ENCODE peak calls at places on chromosomes 1 and 21, in five cellular contexts. T, P, I, G and Q are unnamed samples.

GRCh38 chr21:32048353-32048752 is 175.5 kb downstream of the HUNK start:
- DNase-seq in T (no peak), P (no peak), I (no peak), G (no peak), Q (no peak)

GRCh38 chr1:223326776-223327175 is 37.2 kb downstream of the SUSD4 start:
- DNase-seq in T (no peak), P (no peak), I (no peak), G (no peak), Q (no peak)

GRCh38 chr1:61226791-61227567 is 144.6 kb downstream of the NFIA start:
- DNase-seq in T (no peak), P (no peak), I (peak; percentile 70), G (no peak), Q (no peak)

GRCh38 chr1:21491483-21492170 is 17.6 kb upstream of the ALPL start:
- DNase-seq in T (no peak), P (no peak), I (no peak), G (no peak), Q (no peak)

GRCh38 chr1:153598309-153599172 is 14.4 kb downstream of the S100A16 start:
- DNase-seq in T (no peak), P (no peak), I (no peak), G (no peak), Q (peak; percentile 71)

GRCh38 chr1:11784993-11785769 is 20.6 kb downstream of the MTHFR start:
- DNase-seq in T (no peak), P (peak; percentile 88), I (peak; percentile 74), G (no peak), Q (no peak)

GRCh38 chr1:55720243-55720642 is 505.1 kb upstream of the USP24 start:
- DNase-seq in T (no peak), P (peak; percentile 71), I (peak; percentile 12), G (no peak), Q (no peak)

GRCh38 chr1:17874665-17875064 is 119.5 kb downstream of the ACTL8 start:
- DNase-seq in T (no peak), P (peak; percentile 36), I (no peak), G (no peak), Q (no peak)

GRCh38 chr1:164636744-164637143 is 77.8 kb downstream of the PBX1 start:
- DNase-seq in T (no peak), P (no peak), I (no peak), G (no peak), Q (no peak)

GRCh38 chr1:160795951-160796383 is at the start of gene LY9:
- DNase-seq in T (no peak), P (no peak), I (no peak), G (no peak), Q (no peak)

GRCh38 chr1:39115271-39116110 is 89.0 kb upstream of the MACF1 start:
- DNase-seq in T (no peak), P (no peak), I (no peak), G (no peak), Q (no peak)

GRCh38 chr1:63532727-63533126 is 9.4 kb downstream of the EFCAB7 start:
- DNase-seq in T (no peak), P (no peak), I (no peak), G (no peak), Q (no peak)

GRCh38 chr1:185058886-185059285 is 13.5 kb downstream of the RNF2 start:
- DNase-seq in T (no peak), P (no peak), I (no peak), G (no peak), Q (no peak)

GRCh38 chr1:201267481-201268229 is 15.7 kb upstream of the PKP1 start:
- DNase-seq in T (peak; percentile 60), P (no peak), I (no peak), G (no peak), Q (no peak)

GRCh38 chr1:210360852-210361477 is 32.3 kb downstream of the HHAT start:
- DNase-seq in T (no peak), P (no peak), I (no peak), G (no peak), Q (no peak)

GRCh38 chr1:160161965-160162705 is 10.7 kb downstream of the ATP1A4 start:
- DNase-seq in T (no peak), P (no peak), I (no peak), G (no peak), Q (no peak)

GRCh38 chr1:234583755-234584430 is 26.1 kb downstream of the IRF2BP2 start:
- DNase-seq in T (no peak), P (no peak), I (peak; percentile 40), G (no peak), Q (no peak)

GRCh38 chr1:223417903-223418663 is 24.9 kb downstream of the CCDC185 start:
- DNase-seq in T (no peak), P (no peak), I (no peak), G (no peak), Q (no peak)

GRCh38 chr1:78543941-78544630 is 53.3 kb downstream of the PTGFR start:
- DNase-seq in T (no peak), P (no peak), I (no peak), G (no peak), Q (peak; percentile 62)

GRCh38 chr1:116853680-116854191 is 56.0 kb upstream of the PTGFRN start:
- DNase-seq in T (peak; percentile 88), P (no peak), I (peak; percentile 72), G (no peak), Q (peak; percentile 84)

GRCh38 chr1:109579496-109579895 is 31.1 kb downstream of the GNAI3 start:
- DNase-seq in T (no peak), P (no peak), I (no peak), G (no peak), Q (no peak)

GRCh38 chr1:76764638-76765572 is 102.4 kb upstream of the ST6GALNAC5 start:
- DNase-seq in T (no peak), P (no peak), I (no peak), G (no peak), Q (no peak)

GRCh38 chr21:15631342-15631741 is 98.4 kb upstream of the USP25 start:
- DNase-seq in T (peak; percentile 32), P (no peak), I (no peak), G (no peak), Q (peak; percentile 52)

GRCh38 chr1:90133133-90133532 is 138.2 kb downstream of the ZNF326 start:
- DNase-seq in T (no peak), P (no peak), I (peak; percentile 22), G (no peak), Q (peak; percentile 12)
- TF ChIP-seq CTCF in T (peak; percentile 61), P (peak; percentile 49), I (peak; percentile 41), G (peak; percentile 52), Q (peak; percentile 31)

GRCh38 chr1:155499263-155499662 is 63.3 kb downstream of the ASH1L start:
- DNase-seq in T (no peak), P (no peak), I (no peak), G (no peak), Q (no peak)
- H3K4me3 ChIP-seq in T (no peak overlapping the region), P (no peak overlapping the region), I (no peak overlapping the region), G (no peak overlapping the region), Q (no peak overlapping the region)

DNA sequence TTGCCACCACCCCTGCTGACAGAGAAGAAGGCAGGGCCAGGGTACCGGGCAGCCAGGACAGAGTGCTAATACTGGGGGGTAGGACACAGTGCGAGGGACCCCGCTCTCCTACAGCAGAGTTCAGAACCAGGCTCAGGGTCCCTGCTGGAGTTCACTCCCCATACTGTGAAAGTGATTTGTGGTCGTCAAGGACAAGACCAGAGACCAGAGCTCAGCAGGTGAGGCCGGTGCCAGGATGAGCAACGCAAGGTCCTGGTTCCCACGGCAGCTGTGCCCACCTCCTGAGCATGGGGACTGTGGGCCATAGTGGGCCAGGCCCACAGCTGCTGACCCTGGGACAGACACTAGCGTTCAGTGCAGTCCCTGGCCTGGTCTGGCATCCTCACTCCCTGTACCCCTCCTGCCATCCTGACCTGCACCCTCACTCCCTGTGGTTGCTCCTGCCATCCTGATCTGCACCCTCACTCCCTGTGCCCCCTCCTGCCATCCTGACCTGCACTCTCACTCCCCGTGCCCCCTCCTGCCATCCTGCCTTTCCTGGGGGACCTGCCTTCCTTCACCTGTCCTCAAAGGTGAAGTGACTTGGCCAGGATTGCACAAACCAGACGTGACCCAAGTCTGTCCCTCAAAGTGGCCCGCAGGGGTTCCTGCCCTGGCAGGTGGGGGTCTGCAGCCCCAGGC is 13.8 kb upstream of the PTTG1IP start:
- DNase-seq in T (no peak), P (no peak), I (no peak), G (no peak), Q (no peak)
- TF ChIP-seq CTCF in T (no peak), P (no peak), I (no peak), G (no peak), Q (no peak)

GRCh38 chr1:42820813-42821212 is 3.6 kb upstream of the SVBP start:
- DNase-seq in T (no peak), P (no peak), I (no peak), G (no peak), Q (no peak)

GRCh38 chr1:42815938-42816599 is 853 bp upstream of the ERMAP start:
- DNase-seq in T (no peak), P (no peak), I (no peak), G (no peak), Q (no peak)

GRCh38 chr1:42816600-42817439 is at the start of the genes ERMAP and SVBP:
- DNase-seq in T (no peak), P (peak; percentile 97), I (peak; percentile 95), G (peak; percentile 65), Q (peak; percentile 36)

GRCh38 chr1:42817976-42818375 is 779 bp upstream of the SVBP start:
- DNase-seq in T (no peak), P (no peak), I (no peak), G (no peak), Q (no peak)

GRCh38 chr1:42817440-42817767 is 207 bp upstream of the SVBP start:
- DNase-seq in T (no peak), P (no peak), I (no peak), G (no peak), Q (no peak)
- H3K4me3 ChIP-seq in T (peak overlapping the region; percentile 50), P (peak overlapping the region; percentile 76), I (peak overlapping the region; percentile 62), G (peak overlapping the region; percentile 97), Q (peak overlapping the region; percentile 59)

DNA sequence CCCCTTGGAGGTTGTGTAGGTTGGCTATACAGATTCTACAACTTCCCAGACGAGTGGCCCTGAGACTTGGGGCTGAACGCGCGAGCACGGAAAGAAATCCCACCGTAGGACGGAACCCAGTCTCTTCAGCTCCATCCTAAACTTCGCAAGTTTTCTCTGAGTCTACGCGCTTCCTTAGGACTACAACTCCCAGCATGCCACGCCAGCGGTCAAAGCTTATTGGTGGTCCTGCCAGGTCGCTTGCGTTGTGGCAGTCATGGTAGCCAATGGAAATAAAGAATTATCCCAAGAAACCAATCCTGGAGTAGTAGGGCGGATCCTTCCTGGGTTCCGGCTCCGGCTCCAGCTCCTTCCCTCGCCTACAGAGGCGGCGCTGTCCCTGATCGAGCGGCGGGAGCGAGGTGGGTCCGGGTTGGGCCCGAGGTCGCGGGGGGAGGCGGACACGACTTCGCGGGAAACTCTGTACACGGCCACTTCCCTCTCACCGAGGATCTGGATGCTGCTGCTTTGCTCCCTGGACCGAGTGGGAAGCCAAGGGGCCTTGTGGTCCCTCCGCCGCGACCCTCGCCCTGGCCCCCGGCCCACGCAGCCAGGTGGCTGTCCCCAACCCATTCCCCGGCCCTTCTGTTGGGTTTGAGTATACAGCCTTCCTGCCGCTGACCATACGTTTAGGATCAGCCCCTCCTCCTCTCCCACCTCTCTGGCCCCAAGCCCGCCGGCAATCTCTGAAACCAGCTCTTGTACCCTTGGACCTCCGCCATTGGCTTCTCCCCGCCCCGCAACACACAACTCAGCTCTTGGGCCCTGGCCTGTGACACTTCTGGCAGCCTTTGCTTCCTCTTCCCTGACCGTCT is at the start of gene ZNF691:
- DNase-seq in T (peak; percentile 93), P (peak; percentile 94), I (peak; percentile 95), G (peak; percentile 89), Q (peak; percentile 96)
- TF ChIP-seq CTCF in T (peak; percentile 57), P (peak; percentile 53), I (peak; percentile 56), G (peak; percentile 45), Q (peak; percentile 46)